ENCODE peak calls at places on chromosomes 5 and 9, in ten cellular contexts. J is mucosa of descending colon; B is 8988T; M is stimulated activated CD4-positive, alpha-beta T cell treated with anti-CD3 and anti-CD28 coated beads, Interleukin-2, amount 100 ng/mL, for 48 hours; T is caudate nucleus; X is lung; A is hypothalamus; N is T-cell; H is activated CD8-positive, alpha-beta memory T cell treated with anti-CD3 and anti-CD28 coated beads, Interleukin-2, amount 50 U/mL, for 48 hours; V is AG09309. Z is an unnamed sample.

GRCh38 chr9:110329676-110330235 is 7.9 kb downstream of the TXNDC8 start:
- DNase-seq in N (no peak), V (no peak), J (no peak), A (no peak), X (no peak), M (no peak), H (no peak), B (no peak), T (no peak), Z (no peak)

GRCh38 chr5:142287096-142287972 is 37.5 kb downstream of the SPRY4 start:
- DNase-seq in X (no peak), A (no peak), V (no peak), T (no peak), B (no peak), N (no peak), J (no peak), M (no peak), H (no peak), Z (no peak)

GRCh38 chr9:112361602-112362001 is 18.3 kb upstream of the HSDL2 start:
- DNase-seq in N (no peak), A (no peak), M (no peak), V (no peak), X (no peak), H (no peak), T (no peak), J (no peak), B (no peak), Z (no peak)

GRCh38 chr9:98864257-98865180 is 57.0 kb downstream of the GALNT12 start:
- DNase-seq in T (no peak), H (no peak), B (no peak), X (no peak), V (peak), A (no peak), N (no peak), J (no peak), M (no peak), Z (no peak)

GRCh38 chr5:1752881-1753280 is 46.8 kb downstream of the MRPL36 start:
- DNase-seq in M (no peak), J (no peak), B (no peak), N (no peak), V (no peak), X (no peak), T (no peak), A (no peak), H (peak), Z (no peak)

GRCh38 chr9:132341177-132341840 is 13.5 kb downstream of the SETX start:
- DNase-seq in X (no peak), J (no peak), A (no peak), B (no peak), V (no peak), M (no peak), H (no peak), N (no peak), T (peak), Z (no peak)

GRCh38 chr9:78213696-78214095 is 22.2 kb upstream of the CEP78 start:
- DNase-seq in H (no peak), X (no peak), V (no peak), A (no peak), J (no peak), B (no peak), M (no peak), N (no peak), T (no peak), Z (no peak)

GRCh38 chr9:89405832-89406231 is 87.5 kb downstream of the SECISBP2 start:
- DNase-seq in B (no peak), T (no peak), N (no peak), J (no peak), M (no peak), H (no peak), X (no peak), A (no peak), V (no peak), Z (no peak)

GRCh38 chr5:149317281-149318048 is 27.8 kb upstream of the GRPEL2 start:
- DNase-seq in M (peak), J (no peak), N (peak), T (no peak), B (peak), H (no peak), A (no peak), X (no peak), V (peak), Z (peak)

GRCh38 chr9:83505282-83505681 is 32.9 kb downstream of the FRMD3 start:
- DNase-seq in X (no peak), H (no peak), B (no peak), T (no peak), J (no peak), N (no peak), V (no peak), M (no peak), A (no peak), Z (no peak)

GRCh38 chr5:141876628-141877477 is 1.4 kb downstream of the PCDH1 start:
- DNase-seq in B (no peak), V (no peak), M (no peak), T (no peak), X (no peak), J (no peak), N (no peak), H (no peak), A (no peak), Z (no peak)

GRCh38 chr5:124719346-124719967 is 27.0 kb downstream of the ZNF608 start:
- DNase-seq in A (no peak), H (no peak), V (no peak), T (no peak), N (no peak), X (no peak), B (no peak), J (no peak), M (no peak), Z (no peak)

GRCh38 chr9:28163619-28164018 is 590.3 kb upstream of the C9orf72 start:
- DNase-seq in J (no peak), B (no peak), A (no peak), M (no peak), N (no peak), V (no peak), T (no peak), X (no peak), H (no peak), Z (no peak)

GRCh38 chr5:13745508-13745907 is 199.0 kb downstream of the DNAH5 start:
- DNase-seq in M (no peak), H (no peak), N (no peak), B (no peak), J (no peak), V (no peak), X (no peak), T (no peak), A (no peak), Z (no peak)

GRCh38 chr9:128383007-128383753 is 12.0 kb downstream of the URM1 start:
- DNase-seq in V (no peak), T (peak), J (no peak), M (no peak), N (no peak), B (no peak), A (no peak), X (no peak), H (no peak), Z (no peak)

GRCh38 chr9:114233806-114234205 is 78.5 kb downstream of the COL27A1 start:
- DNase-seq in J (no peak), N (no peak), M (no peak), X (no peak), V (no peak), A (no peak), T (no peak), H (no peak), B (no peak), Z (no peak)

GRCh38 chr5:1806974-1807373 is 5.8 kb downstream of the NDUFS6 start:
- DNase-seq in A (no peak), J (no peak), V (no peak), M (no peak), T (no peak), X (no peak), N (no peak), B (no peak), H (no peak), Z (no peak)

Z was measured in HuH-7.5.